ENCODE peak calls at places on chromosomes 11 and 22, in six cellular contexts. Q, M, T, H, L and J are unnamed samples.

GRCh38 chr11:16909375-16910035 is 104.7 kb downstream of the PLEKHA7 start:
- DNase-seq in Q (no peak), M (no peak), T (no peak), L (no peak), H (no peak), J (no peak)

GRCh38 chr11:73396985-73397384 is 20.8 kb downstream of the RELT start:
- DNase-seq in Q (no peak), T (peak; percentile 19), M (no peak), H (no peak), L (no peak), J (no peak)

GRCh38 chr11:47672283-47672730 is 29.9 kb upstream of the MTCH2 start:
- DNase-seq in M (no peak), H (no peak), T (no peak), Q (no peak), L (no peak), J (no peak)

GRCh38 chr22:28230682-28231081 is 311.6 kb upstream of the PITPNB start:
- DNase-seq in H (no peak), Q (no peak), T (no peak), M (no peak), L (no peak), J (no peak)

GRCh38 chr22:37290737-37291136 is 8.4 kb downstream of the CYTH4 start:
- DNase-seq in H (no peak), Q (no peak), L (no peak), T (no peak), M (no peak), J (no peak)

GRCh38 chr11:101445761-101446160 is 138.0 kb downstream of the TRPC6 start:
- DNase-seq in T (no peak), L (no peak), Q (no peak), M (no peak), H (no peak), J (no peak)

GRCh38 chr11:112734207-112734606 is 227.0 kb upstream of the NCAM1 start:
- DNase-seq in H (peak; percentile 85), L (no peak), T (no peak), Q (peak; percentile 76), M (no peak), J (peak; percentile 53)

GRCh38 chr11:47603295-47603694 is 9.1 kb upstream of the C1QTNF4 start:
- DNase-seq in H (no peak), L (no peak), Q (no peak), T (no peak), M (no peak), J (no peak)

GRCh38 chr22:46212195-46212594 is 37.9 kb downstream of the CDPF1 start:
- DNase-seq in T (no peak), H (no peak), Q (no peak), L (no peak), M (no peak), J (no peak)

GRCh38 chr22:24444251-24444650 is 16.9 kb downstream of the ADORA2A start:
- DNase-seq in M (no peak), H (no peak), Q (no peak), T (no peak), L (peak; percentile 25), J (no peak)

GRCh38 chr11:86372586-86372985 is 2.1 kb upstream of the CCDC81 start:
- DNase-seq in Q (no peak), H (no peak), M (no peak), T (no peak), L (no peak), J (no peak)

GRCh38 chr11:27427183-27427980 is 45.2 kb downstream of the LGR4 start:
- DNase-seq in H (no peak), L (no peak), M (no peak), T (no peak), Q (no peak), J (no peak)

GRCh38 chr11:3165916-3166267 is 782 bp upstream of the OSBPL5 start:
- DNase-seq in M (no peak), H (peak; percentile 0), Q (no peak), L (peak; percentile 31), T (peak; percentile 28), J (no peak)

GRCh38 chr11:2924381-2924780 is 4.8 kb downstream of the PHLDA2 start:
- DNase-seq in T (peak; percentile 50), H (no peak), M (no peak), L (no peak), Q (no peak), J (no peak)

GRCh38 chr11:35274909-35275807 is 136.2 kb downstream of the CD44 start:
- DNase-seq in L (no peak), H (no peak), T (peak; percentile 80), M (no peak), Q (peak; percentile 26), J (no peak)

GRCh38 chr11:68313574-68314202 is 1.3 kb downstream of the LRP5 start:
- DNase-seq in L (no peak), M (no peak), Q (peak; percentile 54), T (no peak), H (peak; percentile 49), J (peak; percentile 87)

GRCh38 chr11:108788565-108789199 is 123.8 kb downstream of the DDX10 start:
- DNase-seq in L (no peak), T (no peak), Q (peak; percentile 7), M (no peak), H (peak; percentile 44), J (no peak)

GRCh38 chr11:120432056-120433018 is 79.2 kb upstream of the GRIK4 start:
- DNase-seq in M (no peak), Q (peak; percentile 73), H (no peak), L (peak; percentile 51), T (no peak), J (peak; percentile 84)

GRCh38 chr11:2192435-2192834 is 20.8 kb upstream of the TH start:
- DNase-seq in Q (no peak), T (no peak), L (no peak), H (no peak), M (no peak), J (no peak)

GRCh38 chr11:115911656-115912055 is 407.4 kb upstream of the CADM1 start:
- DNase-seq in H (no peak), L (no peak), Q (no peak), M (no peak), T (no peak), J (peak; percentile 40)

GRCh38 chr11:66546966-66547661 is 411 bp downstream of the ACTN3 start:
- DNase-seq in L (peak; percentile 62), Q (no peak), H (no peak), M (no peak), T (no peak), J (no peak)

GRCh38 chr11:94181943-94182342 is 53.3 kb downstream of the PANX1 start:
- DNase-seq in T (no peak), M (no peak), H (no peak), Q (no peak), L (no peak), J (no peak)

GRCh38 chr11:1831338-1832180 is 3.2 kb upstream of the SYT8 start:
- DNase-seq in Q (no peak), L (no peak), H (no peak), M (no peak), T (peak; percentile 57), J (no peak)

GRCh38 chr11:121810291-121810690 is 305.7 kb downstream of the BLID start:
- DNase-seq in H (no peak), Q (no peak), T (no peak), L (no peak), M (no peak), J (no peak)

GRCh38 chr11:15901046-15901445 is 455.3 kb downstream of the SOX6 start:
- DNase-seq in L (no peak), T (no peak), H (peak; percentile 62), M (no peak), Q (peak; percentile 67), J (peak; percentile 40)

GRCh38 chr11:128323381-128323780 is 264.0 kb downstream of the ETS1 start:
- DNase-seq in Q (peak; percentile 46), T (no peak), M (no peak), H (peak; percentile 59), L (no peak), J (no peak)

GRCh38 chr11:119942583-119943338 is 195.2 kb downstream of the TRIM29 start:
- DNase-seq in L (no peak), T (no peak), H (peak; percentile 16), Q (no peak), M (no peak), J (no peak)

GRCh38 chr22:36295247-36295646 is 42.3 kb downstream of the APOL1 start:
- DNase-seq in L (no peak), H (no peak), Q (no peak), M (no peak), T (peak; percentile 40), J (no peak)

GRCh38 chr11:134592391-134592990 is 180.4 kb upstream of the B3GAT1 start:
- DNase-seq in T (no peak), L (no peak), H (peak; percentile 82), Q (peak; percentile 85), M (no peak), J (peak; percentile 72)

GRCh38 chr22:38314140-38314991 is 2.9 kb downstream of the CSNK1E start:
- DNase-seq in L (no peak), T (no peak), Q (peak; percentile 26), H (no peak), M (no peak), J (no peak)

GRCh38 chr22:17782621-17783020 is 8.4 kb upstream of the BID start:
- DNase-seq in M (no peak), L (no peak), Q (no peak), T (no peak), H (no peak), J (no peak)
- H3K27ac ChIP-seq in M (no peak overlapping the region), L (no peak overlapping the region), Q (no peak overlapping the region), T (no peak overlapping the region), H (no peak overlapping the region), J (no peak overlapping the region)

GRCh38 chr22:42173183-42173926 is 42.7 kb upstream of the CYP2D6 start:
- DNase-seq in L (no peak), H (no peak), T (no peak), M (no peak), Q (no peak), J (no peak)
- H3K27ac ChIP-seq in L (no peak overlapping the region), H (no peak overlapping the region), T (peak overlapping the region; percentile 51), M (no peak overlapping the region), Q (peak overlapping the region; percentile 86), J (no peak overlapping the region)

DNA sequence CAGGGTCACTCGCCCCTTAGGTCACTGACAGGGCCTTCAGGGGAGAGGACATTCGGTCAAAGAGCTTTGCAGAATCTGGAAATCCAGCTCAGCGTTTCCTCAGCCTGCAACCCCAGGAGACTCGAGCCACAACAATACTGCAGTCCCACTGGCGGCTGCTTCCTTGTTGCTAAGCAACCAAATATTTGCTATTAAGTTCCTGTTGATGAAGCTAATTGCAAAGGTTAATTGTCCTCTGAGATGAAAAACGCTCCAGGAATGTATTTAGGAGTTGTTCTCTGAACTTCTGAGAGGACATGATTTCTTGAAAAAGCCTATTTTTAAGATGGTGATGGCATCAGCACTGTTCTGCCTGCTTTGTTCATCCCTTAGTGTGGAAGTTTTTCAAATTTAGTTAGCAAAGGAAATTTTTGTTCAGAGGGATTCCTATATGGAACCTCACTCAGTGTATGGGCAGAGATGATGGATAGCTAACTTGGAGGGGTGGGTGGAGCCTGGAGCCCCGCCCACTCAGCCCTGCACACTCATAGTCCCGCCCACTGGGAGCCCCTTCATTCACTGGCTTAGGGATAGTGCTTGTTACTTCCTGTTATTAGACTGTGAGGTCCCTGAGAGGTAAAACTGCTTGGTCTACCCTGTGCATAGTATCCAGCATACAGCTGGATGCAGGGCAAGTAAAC is 109.1 kb downstream of the CSNK2A3 start:
- DNase-seq in T (no peak), H (peak; percentile 32), M (peak; percentile 66), L (no peak), Q (peak; percentile 65), J (peak; percentile 39)
- H3K27ac ChIP-seq in T (peak overlapping the region; percentile 38), H (no peak overlapping the region), M (peak overlapping the region; percentile 80), L (no peak overlapping the region), Q (peak overlapping the region; percentile 32), J (no peak overlapping the region)

DNA sequence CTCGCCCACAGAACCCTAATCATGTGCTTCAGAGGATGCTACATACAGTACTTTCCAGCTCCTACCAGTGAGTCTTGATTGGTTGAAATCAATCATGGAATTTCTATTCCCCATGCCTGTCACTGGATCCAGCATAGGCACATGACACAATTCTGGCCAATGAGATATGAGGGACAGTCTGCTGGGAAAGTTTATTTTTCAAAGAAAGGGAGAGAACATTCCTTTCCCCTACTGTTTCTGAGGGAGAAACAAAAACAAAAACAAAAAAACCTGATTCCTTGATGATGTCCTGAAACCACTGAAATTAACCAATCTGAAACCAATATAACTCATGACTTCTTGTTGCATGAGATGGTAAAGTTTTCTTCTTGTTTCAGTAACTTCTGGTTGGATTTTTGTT is 3.3 kb upstream of the RCN1 start:
- DNase-seq in Q (no peak), T (no peak), H (no peak), M (no peak), L (no peak), J (peak; percentile 44)
- H3K27ac ChIP-seq in Q (no peak overlapping the region), T (no peak overlapping the region), H (no peak overlapping the region), M (peak overlapping the region; percentile 47), L (peak overlapping the region; percentile 35), J (peak overlapping the region; percentile 63)